ENCODE peak calls at places on chromosomes 7 and 10, in eight cellular contexts. One of them, this sample, is unnamed.

GRCh38 chr7:158422551-158423189 is 165.0 kb downstream of the PTPRN2 start:
- DNase-seq in neural progenitor cell: no peak
- DNase-seq in WTC11: no peak
- DNase-seq in astrocyte of the spinal cord: no peak
- DNase-seq in cardiac muscle cell: no peak
- DNase-seq in fibroblast of lung: no peak
- DNase-seq in adrenal gland: no peak
- DNase-seq in H9: no peak
- DNase-seq in this sample: no peak

GRCh38 chr7:158403013-158403821 is 184.4 kb downstream of the PTPRN2 start:
- DNase-seq in neural progenitor cell: no peak
- DNase-seq in WTC11: no peak
- DNase-seq in astrocyte of the spinal cord: no peak
- DNase-seq in cardiac muscle cell: no peak
- DNase-seq in fibroblast of lung: no peak
- DNase-seq in adrenal gland: no peak
- DNase-seq in H9: no peak
- DNase-seq in this sample: no peak

GRCh38 chr7:116792813-116793212 is 69.6 kb upstream of the CAPZA2 start:
- DNase-seq in neural progenitor cell: no peak
- DNase-seq in WTC11: no peak
- DNase-seq in astrocyte of the spinal cord: no peak
- DNase-seq in cardiac muscle cell: no peak
- DNase-seq in fibroblast of lung: no peak
- DNase-seq in adrenal gland: no peak
- DNase-seq in H9: no peak
- DNase-seq in this sample: no peak

GRCh38 chr10:61992059-61992460 is 90.6 kb downstream of the ARID5B start:
- DNase-seq in neural progenitor cell: no peak
- DNase-seq in WTC11: no peak
- DNase-seq in astrocyte of the spinal cord: no peak
- DNase-seq in cardiac muscle cell: no peak
- DNase-seq in fibroblast of lung: peak; percentile 54
- DNase-seq in adrenal gland: peak; percentile 71
- DNase-seq in H9: no peak
- DNase-seq in this sample: no peak

GRCh38 chr7:99004216-99004615 is 125.9 kb downstream of the TRRAP start:
- DNase-seq in neural progenitor cell: no peak
- DNase-seq in WTC11: no peak
- DNase-seq in astrocyte of the spinal cord: peak; percentile 6
- DNase-seq in cardiac muscle cell: no peak
- DNase-seq in fibroblast of lung: peak; percentile 69
- DNase-seq in adrenal gland: no peak
- DNase-seq in H9: no peak
- DNase-seq in this sample: no peak

GRCh38 chr10:70584366-70584765 is 18.2 kb downstream of the PRF1 start:
- DNase-seq in neural progenitor cell: peak; percentile 38
- DNase-seq in WTC11: no peak
- DNase-seq in astrocyte of the spinal cord: no peak
- DNase-seq in cardiac muscle cell: no peak
- DNase-seq in fibroblast of lung: no peak
- DNase-seq in adrenal gland: no peak
- DNase-seq in H9: no peak
- DNase-seq in this sample: no peak

GRCh38 chr10:43427166-43427825 is 9.6 kb upstream of the ZNF487 start:
- DNase-seq in neural progenitor cell: no peak
- DNase-seq in WTC11: no peak
- DNase-seq in astrocyte of the spinal cord: no peak
- DNase-seq in cardiac muscle cell: no peak
- DNase-seq in fibroblast of lung: no peak
- DNase-seq in adrenal gland: no peak
- DNase-seq in H9: no peak
- DNase-seq in this sample: peak; percentile 52

GRCh38 chr7:30900053-30900452 is 11.6 kb upstream of the AQP1 start:
- DNase-seq in neural progenitor cell: no peak
- DNase-seq in WTC11: no peak
- DNase-seq in astrocyte of the spinal cord: no peak
- DNase-seq in cardiac muscle cell: no peak
- DNase-seq in fibroblast of lung: no peak
- DNase-seq in adrenal gland: no peak
- DNase-seq in H9: no peak
- DNase-seq in this sample: no peak

GRCh38 chr10:89241491-89242339 is 9.9 kb downstream of the LIPA start:
- DNase-seq in neural progenitor cell: no peak
- DNase-seq in WTC11: no peak
- DNase-seq in astrocyte of the spinal cord: no peak
- DNase-seq in cardiac muscle cell: no peak
- DNase-seq in fibroblast of lung: no peak
- DNase-seq in adrenal gland: no peak
- DNase-seq in H9: no peak
- DNase-seq in this sample: peak; percentile 61

GRCh38 chr10:48444266-48444665 is 137.8 kb downstream of the MAPK8 start:
- DNase-seq in neural progenitor cell: peak; percentile 85
- DNase-seq in WTC11: no peak
- DNase-seq in astrocyte of the spinal cord: peak; percentile 56
- DNase-seq in cardiac muscle cell: peak; percentile 34
- DNase-seq in fibroblast of lung: peak; percentile 27
- DNase-seq in adrenal gland: no peak
- DNase-seq in H9: peak; percentile 54
- DNase-seq in this sample: peak; percentile 15

DNA sequence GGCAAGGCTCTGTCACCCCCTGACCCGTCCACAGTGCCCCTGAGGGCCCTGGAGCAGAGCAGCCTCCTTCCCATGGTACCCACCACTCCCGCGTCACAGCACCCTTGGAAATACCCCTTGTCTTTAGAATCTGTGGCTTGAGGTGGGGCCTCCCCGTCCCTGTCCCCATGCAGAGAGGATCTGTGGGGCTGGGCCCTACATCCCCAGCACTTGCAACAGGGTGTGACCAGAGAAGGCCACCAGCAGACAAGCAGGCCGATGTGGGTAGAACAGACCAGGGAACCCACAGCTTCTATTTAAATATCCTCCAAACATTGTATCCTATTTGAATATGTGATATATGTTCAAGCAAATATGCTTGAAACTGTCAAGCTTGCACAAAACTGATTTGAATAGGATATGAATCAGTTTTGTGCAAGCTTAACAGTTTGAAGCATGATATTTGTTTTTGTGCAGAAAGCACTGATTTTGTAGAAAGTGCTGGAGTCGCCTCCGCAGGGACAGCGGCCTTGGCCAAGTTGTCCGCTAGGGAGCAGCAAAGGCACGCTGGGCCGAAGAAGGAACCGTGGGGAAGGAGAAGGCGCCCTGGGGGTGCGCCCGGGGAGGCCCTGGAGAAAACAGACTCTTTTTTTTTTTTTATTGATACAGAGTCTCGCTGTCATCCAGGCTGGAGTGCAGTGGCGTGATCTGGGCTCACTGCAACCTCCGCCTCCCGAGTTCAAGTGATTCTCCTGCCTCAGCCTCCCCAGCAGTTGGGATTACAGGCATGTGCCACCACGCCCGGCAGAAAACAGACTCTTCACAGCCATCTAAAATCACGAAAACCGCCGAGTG is 2.2 kb downstream of the CFAP46 start:
- DNase-seq in neural progenitor cell: peak; percentile 73
- DNase-seq in WTC11: peak; percentile 77
- DNase-seq in astrocyte of the spinal cord: peak; percentile 28
- DNase-seq in cardiac muscle cell: peak; percentile 65
- DNase-seq in fibroblast of lung: peak; percentile 42
- DNase-seq in adrenal gland: peak; percentile 46
- DNase-seq in H9: peak; percentile 59
- DNase-seq in this sample: peak; percentile 50
- TF ChIP-seq CTCF in neural progenitor cell: peak; percentile 89
- TF ChIP-seq CTCF in WTC11: peak; percentile 61
- TF ChIP-seq CTCF in astrocyte of the spinal cord: peak; percentile 87
- TF ChIP-seq CTCF in cardiac muscle cell: peak; percentile 88
- TF ChIP-seq CTCF in fibroblast of lung: peak; percentile 81
- TF ChIP-seq CTCF in adrenal gland: peak; percentile 71
- TF ChIP-seq CTCF in H9: peak; percentile 94
- TF ChIP-seq CTCF in this sample: peak; percentile 62

GRCh38 chr7:90948085-90948484 is 316.1 kb upstream of the FZD1 start:
- DNase-seq in neural progenitor cell: no peak
- DNase-seq in WTC11: no peak
- DNase-seq in astrocyte of the spinal cord: no peak
- DNase-seq in cardiac muscle cell: no peak
- DNase-seq in fibroblast of lung: no peak
- DNase-seq in adrenal gland: no peak
- DNase-seq in H9: no peak
- DNase-seq in this sample: no peak

GRCh38 chr7:90945104-90945752 is 319.0 kb upstream of the FZD1 start:
- DNase-seq in neural progenitor cell: no peak
- DNase-seq in WTC11: no peak
- DNase-seq in astrocyte of the spinal cord: peak; percentile 68
- DNase-seq in cardiac muscle cell: no peak
- DNase-seq in fibroblast of lung: peak; percentile 83
- DNase-seq in adrenal gland: no peak
- DNase-seq in H9: no peak
- DNase-seq in this sample: no peak

GRCh38 chr7:90946711-90947501 is 317.3 kb upstream of the FZD1 start:
- DNase-seq in neural progenitor cell: no peak
- DNase-seq in WTC11: no peak
- DNase-seq in astrocyte of the spinal cord: no peak
- DNase-seq in cardiac muscle cell: no peak
- DNase-seq in fibroblast of lung: no peak
- DNase-seq in adrenal gland: no peak
- DNase-seq in H9: no peak
- DNase-seq in this sample: no peak

GRCh38 chr7:90938371-90938770 is 325.9 kb upstream of the FZD1 start:
- DNase-seq in neural progenitor cell: no peak
- DNase-seq in WTC11: no peak
- DNase-seq in astrocyte of the spinal cord: no peak
- DNase-seq in cardiac muscle cell: no peak
- DNase-seq in fibroblast of lung: peak; percentile 29
- DNase-seq in adrenal gland: no peak
- DNase-seq in H9: no peak
- DNase-seq in this sample: no peak

DNA sequence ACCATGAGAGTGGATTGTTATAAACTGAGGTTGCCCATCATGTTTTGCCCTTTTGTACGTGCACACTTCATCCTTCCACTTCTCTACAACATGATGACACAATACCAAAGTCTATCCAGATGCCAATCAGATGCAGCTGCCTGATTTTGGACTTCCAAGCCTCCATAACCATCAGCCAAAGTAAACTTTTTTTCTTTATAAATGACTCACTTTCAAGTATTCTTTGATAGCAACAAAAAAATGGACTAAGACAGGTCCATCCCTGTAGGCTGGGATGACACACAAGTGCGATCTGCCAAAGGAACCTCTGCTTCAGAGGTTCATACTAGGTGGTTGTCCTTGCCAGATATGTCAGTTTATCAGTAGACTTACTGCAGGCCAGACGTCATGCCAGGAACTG is 320.2 kb upstream of the FZD1 start:
- DNase-seq in neural progenitor cell: no peak
- DNase-seq in WTC11: no peak
- DNase-seq in astrocyte of the spinal cord: no peak
- DNase-seq in cardiac muscle cell: no peak
- DNase-seq in fibroblast of lung: peak; percentile 58
- DNase-seq in adrenal gland: no peak
- DNase-seq in H9: no peak
- DNase-seq in this sample: no peak
- TF ChIP-seq CTCF in neural progenitor cell: no peak
- TF ChIP-seq CTCF in WTC11: no peak
- TF ChIP-seq CTCF in astrocyte of the spinal cord: no peak
- TF ChIP-seq CTCF in cardiac muscle cell: no peak
- TF ChIP-seq CTCF in fibroblast of lung: no peak
- TF ChIP-seq CTCF in adrenal gland: no peak
- TF ChIP-seq CTCF in H9: no peak
- TF ChIP-seq CTCF in this sample: no peak

GRCh38 chr7:33986456-33986855 is 81.1 kb downstream of the BMPER start:
- DNase-seq in neural progenitor cell: no peak
- DNase-seq in WTC11: no peak
- DNase-seq in astrocyte of the spinal cord: no peak
- DNase-seq in cardiac muscle cell: no peak
- DNase-seq in fibroblast of lung: peak; percentile 48
- DNase-seq in adrenal gland: no peak
- DNase-seq in H9: no peak
- DNase-seq in this sample: no peak

GRCh38 chr7:33981686-33982424 is 76.5 kb downstream of the BMPER start:
- DNase-seq in neural progenitor cell: no peak
- DNase-seq in WTC11: no peak
- DNase-seq in astrocyte of the spinal cord: no peak
- DNase-seq in cardiac muscle cell: no peak
- DNase-seq in fibroblast of lung: peak; percentile 42
- DNase-seq in adrenal gland: no peak
- DNase-seq in H9: no peak
- DNase-seq in this sample: no peak

GRCh38 chr7:33982425-33982786 is 77.1 kb downstream of the BMPER start:
- DNase-seq in neural progenitor cell: peak; percentile 47
- DNase-seq in WTC11: no peak
- DNase-seq in astrocyte of the spinal cord: peak; percentile 50
- DNase-seq in cardiac muscle cell: peak; percentile 37
- DNase-seq in fibroblast of lung: peak; percentile 70
- DNase-seq in adrenal gland: no peak
- DNase-seq in H9: no peak
- DNase-seq in this sample: no peak

DNA sequence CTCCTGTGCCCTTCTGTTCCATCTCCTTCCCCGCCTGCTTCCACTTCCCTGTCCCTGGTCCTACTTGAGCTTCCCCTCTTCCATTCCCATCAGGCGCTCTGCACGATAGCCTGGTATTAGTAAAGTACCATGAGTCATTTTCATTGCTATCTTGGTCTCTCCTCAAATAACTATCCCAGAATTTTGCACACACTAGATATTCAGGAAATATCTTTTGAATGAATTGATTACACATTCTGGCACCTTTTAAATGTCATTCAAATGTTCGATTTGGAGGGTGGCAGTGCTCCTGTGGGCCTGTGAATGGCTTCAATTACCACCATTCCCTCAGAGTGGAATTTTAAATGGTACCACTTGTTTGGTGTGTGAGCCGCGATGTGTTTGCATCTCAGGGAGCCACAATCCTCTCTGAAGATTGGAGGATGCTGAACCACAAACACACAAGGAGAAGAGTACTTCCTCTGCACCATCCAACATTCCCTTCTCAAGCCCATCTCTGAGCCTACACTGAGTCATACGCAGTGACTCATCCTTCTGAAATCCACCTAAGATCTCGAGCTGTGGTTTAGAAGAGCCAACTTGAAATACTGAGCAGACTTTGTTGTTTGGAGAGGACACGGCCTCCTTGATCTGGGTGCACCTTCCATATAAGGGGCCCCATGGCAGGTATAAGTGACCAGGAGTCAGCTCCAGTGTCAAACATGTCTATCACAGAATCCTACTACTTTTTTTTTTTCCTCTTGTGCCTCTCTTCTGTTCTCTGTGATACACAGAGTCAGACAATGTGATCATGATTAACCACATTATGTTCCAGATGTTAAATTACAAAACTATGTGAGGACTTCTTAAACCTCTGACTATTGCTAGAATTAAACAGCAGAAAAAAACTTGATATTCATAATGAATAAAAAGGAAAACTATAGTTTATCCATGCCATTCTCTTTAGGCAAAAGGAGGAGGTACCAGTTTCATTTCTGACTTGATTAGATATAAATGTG is 81.9 kb downstream of the BMPER start:
- DNase-seq in neural progenitor cell: no peak
- DNase-seq in WTC11: no peak
- DNase-seq in astrocyte of the spinal cord: peak; percentile 98
- DNase-seq in cardiac muscle cell: no peak
- DNase-seq in fibroblast of lung: peak; percentile 100
- DNase-seq in adrenal gland: no peak
- DNase-seq in H9: no peak
- DNase-seq in this sample: no peak
- TF ChIP-seq CTCF in neural progenitor cell: no peak
- TF ChIP-seq CTCF in WTC11: no peak
- TF ChIP-seq CTCF in astrocyte of the spinal cord: no peak
- TF ChIP-seq CTCF in cardiac muscle cell: no peak
- TF ChIP-seq CTCF in fibroblast of lung: no peak
- TF ChIP-seq CTCF in adrenal gland: no peak
- TF ChIP-seq CTCF in H9: no peak
- TF ChIP-seq CTCF in this sample: no peak

GRCh38 chr10:105974803-105975456 is 1189.6 kb downstream of the SORCS1 start:
- DNase-seq in neural progenitor cell: peak; percentile 56
- DNase-seq in WTC11: peak; percentile 33
- DNase-seq in astrocyte of the spinal cord: peak; percentile 37
- DNase-seq in cardiac muscle cell: peak; percentile 47
- DNase-seq in fibroblast of lung: no peak
- DNase-seq in adrenal gland: peak; percentile 22
- DNase-seq in H9: peak; percentile 47
- DNase-seq in this sample: peak; percentile 60
- TF ChIP-seq CTCF in neural progenitor cell: peak; percentile 77
- TF ChIP-seq CTCF in WTC11: peak; percentile 49
- TF ChIP-seq CTCF in astrocyte of the spinal cord: peak; percentile 75
- TF ChIP-seq CTCF in cardiac muscle cell: peak; percentile 79
- TF ChIP-seq CTCF in fibroblast of lung: peak; percentile 51
- TF ChIP-seq CTCF in adrenal gland: peak; percentile 46
- TF ChIP-seq CTCF in H9: peak; percentile 80
- TF ChIP-seq CTCF in this sample: peak; percentile 66

This sample was measured in GM12865.